ENCODE peak calls at places on chromosomes 4 and X, in nine cellular contexts. H, G, W, V, C, A, X, M and S are unnamed samples.

GRCh38 chr4:7259039-7259438 is 66.7 kb downstream of the SORCS2 start:
- DNase-seq in A (no peak), G (no peak), V (no peak), M (no peak), H (no peak), X (no peak), W (no peak), C (no peak), S (no peak)

GRCh38 chr4:38889143-38889542 is 21.5 kb downstream of the FAM114A1 start:
- DNase-seq in W (no peak), H (peak; percentile 73), A (no peak), X (no peak), C (no peak), V (no peak), M (no peak), G (peak; percentile 72), S (no peak)

GRCh38 chr4:7758444-7758815 is 181.2 kb downstream of the AFAP1 start:
- DNase-seq in A (no peak), V (no peak), W (no peak), M (no peak), H (no peak), G (no peak), X (no peak), C (no peak), S (no peak)

GRCh38 chr4:55396305-55397023 is 707 bp downstream of the TMEM165 start:
- DNase-seq in X (peak; percentile 67), C (peak; percentile 14), W (peak; percentile 79), H (peak; percentile 53), A (peak; percentile 77), V (peak; percentile 59), G (no peak), M (peak; percentile 76), S (peak; percentile 72)

GRCh38 chr4:185109736-185110135 is 33.3 kb upstream of the SLC25A4 start:
- DNase-seq in G (no peak), V (no peak), W (no peak), H (no peak), A (peak; percentile 2), C (no peak), M (no peak), X (no peak), S (no peak)

GRCh38 chr4:144645621-144646522 is at the start of gene HHIP:
- DNase-seq in C (peak; percentile 29), A (peak; percentile 92), M (peak; percentile 67), X (peak; percentile 46), H (peak; percentile 50), V (no peak), G (peak; percentile 64), W (peak; percentile 83), S (peak; percentile 42)

GRCh38 chrX:150372280-150372679 is 9.2 kb downstream of the MAMLD1 start:
- DNase-seq in W (no peak), C (no peak), M (no peak), G (no peak), H (no peak), A (peak; percentile 83), V (no peak), X (no peak), S (no peak)

GRCh38 chr4:156634612-156635011 is 337.0 kb downstream of the PDGFC start:
- DNase-seq in X (no peak), A (no peak), W (no peak), G (peak; percentile 27), M (no peak), H (no peak), V (no peak), C (no peak), S (no peak)

GRCh38 chr4:8917321-8917811 is 45.7 kb upstream of the HMX1 start:
- DNase-seq in A (peak; percentile 35), W (no peak), M (peak; percentile 27), G (no peak), X (no peak), C (no peak), V (peak; percentile 7), H (peak; percentile 11), S (no peak)

GRCh38 chr4:113766882-113767281 is 5.3 kb upstream of the CAMK2D start:
- DNase-seq in X (no peak), W (no peak), A (no peak), V (no peak), M (no peak), C (no peak), G (no peak), H (no peak), S (no peak)

GRCh38 chr4:148574502-148574901 is 132.3 kb upstream of the NR3C2 start:
- DNase-seq in V (no peak), X (no peak), A (no peak), H (no peak), M (no peak), C (no peak), W (no peak), G (peak; percentile 86), S (no peak)

GRCh38 chr4:169774466-169775445 is 17.0 kb upstream of the HPF1 start:
- DNase-seq in H (no peak), W (peak; percentile 79), X (peak; percentile 71), C (no peak), M (no peak), V (no peak), G (no peak), A (peak; percentile 67), S (peak; percentile 53)

GRCh38 chr4:55411621-55412020 is 15.9 kb downstream of the TMEM165 start:
- DNase-seq in V (no peak), C (no peak), A (no peak), G (no peak), H (no peak), W (no peak), X (no peak), M (no peak), S (no peak)

GRCh38 chrX:136028383-136028984 is 43.2 kb downstream of the SLC9A6 start:
- DNase-seq in X (no peak), W (no peak), M (no peak), V (no peak), H (peak; percentile 24), A (no peak), G (peak; percentile 53), C (peak; percentile 20), S (no peak)

GRCh38 chr4:118774989-118775388 is 60.9 kb downstream of the SEC24D start:
- DNase-seq in W (no peak), H (no peak), A (no peak), V (no peak), C (no peak), X (no peak), M (no peak), G (no peak), S (no peak)

GRCh38 chrX:153708415-153708814 is 15.8 kb downstream of the BCAP31 start:
- DNase-seq in H (no peak), W (peak; percentile 83), C (no peak), G (peak; percentile 45), V (peak; percentile 70), X (peak; percentile 73), M (peak; percentile 77), A (peak; percentile 87), S (peak; percentile 73)

GRCh38 chr4:152220201-152220666 is 315.7 kb downstream of the FBXW7 start:
- DNase-seq in M (no peak), H (no peak), V (no peak), X (no peak), A (no peak), G (peak; percentile 46), C (no peak), W (no peak), S (no peak)

GRCh38 chr4:113292371-113293042 is 243.1 kb downstream of the ANK2 start:
- DNase-seq in C (peak; percentile 2), M (peak; percentile 67), W (peak; percentile 87), H (no peak), G (peak; percentile 45), X (peak; percentile 80), V (no peak), A (peak; percentile 87), S (no peak)

GRCh38 chr4:45183905-45184304 is 457.5 kb upstream of the GNPDA2 start:
- DNase-seq in M (no peak), W (no peak), X (no peak), G (no peak), A (no peak), H (no peak), C (no peak), V (no peak), S (no peak)

GRCh38 chr4:123399638-123400358 is 3.2 kb downstream of the SPRY1 start:
- DNase-seq in A (no peak), W (no peak), X (no peak), V (no peak), H (no peak), M (no peak), G (no peak), C (no peak), S (no peak)

GRCh38 chr4:79164961-79165610 is 160.8 kb downstream of the NAA11 start:
- DNase-seq in G (no peak), M (no peak), H (no peak), X (no peak), W (peak; percentile 46), C (no peak), V (no peak), A (no peak), S (no peak)

GRCh38 chr4:144685916-144686315 is 40.0 kb downstream of the HHIP start:
- DNase-seq in G (no peak), X (no peak), C (no peak), M (no peak), V (no peak), H (no peak), W (no peak), A (no peak), S (no peak)

GRCh38 chrX:46574941-46575381 is 1.4 kb downstream of the CHST7 start:
- DNase-seq in C (peak; percentile 52), X (peak; percentile 37), G (no peak), V (no peak), M (no peak), A (no peak), W (peak; percentile 62), H (peak; percentile 45), S (peak; percentile 5)

GRCh38 chrX:45479196-45479834 is 278.6 kb upstream of the DIPK2B start:
- DNase-seq in M (no peak), G (peak; percentile 82), W (no peak), A (no peak), C (no peak), X (no peak), H (no peak), V (no peak), S (no peak)

GRCh38 chr4:164383187-164384181 is 370.4 kb upstream of the SMIM31 start:
- DNase-seq in V (no peak), A (peak; percentile 98), X (peak; percentile 67), H (no peak), M (peak; percentile 70), G (peak; percentile 78), C (no peak), W (peak; percentile 86), S (peak; percentile 47)